ENCODE peak calls at places on chromosomes 2 and 18, in five cellular contexts. One of them, this sample, is unnamed.

GRCh38 chr2:161586517-161587167 is 37.6 kb upstream of the SLC4A10 start:
- DNase-seq in WTC11: no peak
- DNase-seq in T-helper 17 cell: no peak
- DNase-seq in activated CD4-positive, alpha-beta memory T cell treated with anti-CD3 and anti-CD28 coated beads for 36 hours: no peak
- DNase-seq in mesenteric fat pad: no peak
- DNase-seq in this sample: no peak

GRCh38 chr2:19667536-19667949 is 234.2 kb downstream of the TTC32 start:
- DNase-seq in WTC11: no peak
- DNase-seq in T-helper 17 cell: no peak
- DNase-seq in activated CD4-positive, alpha-beta memory T cell treated with anti-CD3 and anti-CD28 coated beads for 36 hours: no peak
- DNase-seq in mesenteric fat pad: no peak
- DNase-seq in this sample: no peak

GRCh38 chr18:34493099-34493544 is 217.0 kb upstream of the DTNA start:
- DNase-seq in WTC11: peak
- DNase-seq in T-helper 17 cell: no peak
- DNase-seq in activated CD4-positive, alpha-beta memory T cell treated with anti-CD3 and anti-CD28 coated beads for 36 hours: peak
- DNase-seq in mesenteric fat pad: no peak
- DNase-seq in this sample: peak

GRCh38 chr2:10382313-10383061 is 65.6 kb downstream of the ODC1 start:
- DNase-seq in WTC11: no peak
- DNase-seq in T-helper 17 cell: peak
- DNase-seq in activated CD4-positive, alpha-beta memory T cell treated with anti-CD3 and anti-CD28 coated beads for 36 hours: peak
- DNase-seq in mesenteric fat pad: no peak
- DNase-seq in this sample: no peak

GRCh38 chr2:40259900-40260299 is 192.0 kb downstream of the SLC8A1 start:
- DNase-seq in WTC11: no peak
- DNase-seq in T-helper 17 cell: no peak
- DNase-seq in activated CD4-positive, alpha-beta memory T cell treated with anti-CD3 and anti-CD28 coated beads for 36 hours: no peak
- DNase-seq in mesenteric fat pad: no peak
- DNase-seq in this sample: no peak

GRCh38 chr18:9742588-9743131 is 34.6 kb downstream of the RAB31 start:
- DNase-seq in WTC11: no peak
- DNase-seq in T-helper 17 cell: no peak
- DNase-seq in activated CD4-positive, alpha-beta memory T cell treated with anti-CD3 and anti-CD28 coated beads for 36 hours: no peak
- DNase-seq in mesenteric fat pad: peak
- DNase-seq in this sample: peak

GRCh38 chr2:190180313-190181065 is 118.0 kb upstream of the MSTN start:
- DNase-seq in WTC11: peak
- DNase-seq in T-helper 17 cell: no peak
- DNase-seq in activated CD4-positive, alpha-beta memory T cell treated with anti-CD3 and anti-CD28 coated beads for 36 hours: peak
- DNase-seq in mesenteric fat pad: peak
- DNase-seq in this sample: peak

GRCh38 chr2:240224676-240225075 is 84.2 kb upstream of the OTOS start:
- DNase-seq in WTC11: no peak
- DNase-seq in T-helper 17 cell: no peak
- DNase-seq in activated CD4-positive, alpha-beta memory T cell treated with anti-CD3 and anti-CD28 coated beads for 36 hours: peak
- DNase-seq in mesenteric fat pad: no peak
- DNase-seq in this sample: no peak

GRCh38 chr2:165462433-165462832 is 7.1 kb upstream of the CSRNP3 start:
- DNase-seq in WTC11: no peak
- DNase-seq in T-helper 17 cell: no peak
- DNase-seq in activated CD4-positive, alpha-beta memory T cell treated with anti-CD3 and anti-CD28 coated beads for 36 hours: no peak
- DNase-seq in mesenteric fat pad: no peak
- DNase-seq in this sample: no peak

GRCh38 chr2:109473006-109473380 is 140.8 kb downstream of the SEPTIN10 start:
- DNase-seq in WTC11: peak
- DNase-seq in T-helper 17 cell: no peak
- DNase-seq in activated CD4-positive, alpha-beta memory T cell treated with anti-CD3 and anti-CD28 coated beads for 36 hours: no peak
- DNase-seq in mesenteric fat pad: no peak
- DNase-seq in this sample: no peak

GRCh38 chr2:105557515-105557914 is 158.7 kb upstream of the FHL2 start:
- DNase-seq in WTC11: no peak
- DNase-seq in T-helper 17 cell: no peak
- DNase-seq in activated CD4-positive, alpha-beta memory T cell treated with anti-CD3 and anti-CD28 coated beads for 36 hours: no peak
- DNase-seq in mesenteric fat pad: peak
- DNase-seq in this sample: no peak

GRCh38 chr2:5692561-5693287 is 540 bp downstream of the SOX11 start:
- DNase-seq in WTC11: peak
- DNase-seq in T-helper 17 cell: no peak
- DNase-seq in activated CD4-positive, alpha-beta memory T cell treated with anti-CD3 and anti-CD28 coated beads for 36 hours: no peak
- DNase-seq in mesenteric fat pad: no peak
- DNase-seq in this sample: no peak

GRCh38 chr2:171910494-171910893 is 11.8 kb upstream of the HAT1 start:
- DNase-seq in WTC11: no peak
- DNase-seq in T-helper 17 cell: no peak
- DNase-seq in activated CD4-positive, alpha-beta memory T cell treated with anti-CD3 and anti-CD28 coated beads for 36 hours: no peak
- DNase-seq in mesenteric fat pad: no peak
- DNase-seq in this sample: no peak

GRCh38 chr18:44651453-44651852 is 29.2 kb upstream of the SETBP1 start:
- DNase-seq in WTC11: no peak
- DNase-seq in T-helper 17 cell: no peak
- DNase-seq in activated CD4-positive, alpha-beta memory T cell treated with anti-CD3 and anti-CD28 coated beads for 36 hours: no peak
- DNase-seq in mesenteric fat pad: no peak
- DNase-seq in this sample: no peak

GRCh38 chr2:53620961-53621360 is 146.6 kb upstream of the CHAC2 start:
- DNase-seq in WTC11: no peak
- DNase-seq in T-helper 17 cell: no peak
- DNase-seq in activated CD4-positive, alpha-beta memory T cell treated with anti-CD3 and anti-CD28 coated beads for 36 hours: no peak
- DNase-seq in mesenteric fat pad: no peak
- DNase-seq in this sample: no peak

GRCh38 chr18:21444465-21445023 is 156.0 kb downstream of the ESCO1 start:
- DNase-seq in WTC11: peak
- DNase-seq in T-helper 17 cell: no peak
- DNase-seq in activated CD4-positive, alpha-beta memory T cell treated with anti-CD3 and anti-CD28 coated beads for 36 hours: no peak
- DNase-seq in mesenteric fat pad: no peak
- DNase-seq in this sample: peak

GRCh38 chr18:74493689-74494088 is 2.5 kb upstream of the CNDP2 start:
- DNase-seq in WTC11: peak
- DNase-seq in T-helper 17 cell: peak
- DNase-seq in activated CD4-positive, alpha-beta memory T cell treated with anti-CD3 and anti-CD28 coated beads for 36 hours: peak
- DNase-seq in mesenteric fat pad: no peak
- DNase-seq in this sample: peak

GRCh38 chr2:212708346-212708745 is 169.7 kb upstream of the ERBB4 start:
- DNase-seq in WTC11: no peak
- DNase-seq in T-helper 17 cell: no peak
- DNase-seq in activated CD4-positive, alpha-beta memory T cell treated with anti-CD3 and anti-CD28 coated beads for 36 hours: no peak
- DNase-seq in mesenteric fat pad: no peak
- DNase-seq in this sample: no peak

GRCh38 chr2:7392076-7392787 is 475.0 kb downstream of the RNF144A start:
- DNase-seq in WTC11: no peak
- DNase-seq in T-helper 17 cell: no peak
- DNase-seq in activated CD4-positive, alpha-beta memory T cell treated with anti-CD3 and anti-CD28 coated beads for 36 hours: peak
- DNase-seq in mesenteric fat pad: no peak
- DNase-seq in this sample: no peak

GRCh38 chr18:36580266-36580665 is 248.5 kb downstream of the TPGS2 start:
- DNase-seq in WTC11: no peak
- DNase-seq in T-helper 17 cell: no peak
- DNase-seq in activated CD4-positive, alpha-beta memory T cell treated with anti-CD3 and anti-CD28 coated beads for 36 hours: no peak
- DNase-seq in mesenteric fat pad: no peak
- DNase-seq in this sample: no peak

GRCh38 chr2:240972636-240973521 is 25.5 kb upstream of the SNED1 start:
- DNase-seq in WTC11: no peak
- DNase-seq in T-helper 17 cell: no peak
- DNase-seq in activated CD4-positive, alpha-beta memory T cell treated with anti-CD3 and anti-CD28 coated beads for 36 hours: no peak
- DNase-seq in mesenteric fat pad: no peak
- DNase-seq in this sample: peak

GRCh38 chr2:102034683-102035606 is 43.2 kb downstream of the IL1R2 start:
- DNase-seq in WTC11: no peak
- DNase-seq in T-helper 17 cell: no peak
- DNase-seq in activated CD4-positive, alpha-beta memory T cell treated with anti-CD3 and anti-CD28 coated beads for 36 hours: no peak
- DNase-seq in mesenteric fat pad: no peak
- DNase-seq in this sample: no peak

This sample was measured in hippocampal formation.